ENCODE peak calls at places on chromosomes 2 and 18, in eight cellular contexts. One of them, this sample, is unnamed.

GRCh38 chr18:75455249-75456183 is 28.0 kb upstream of the SMIM21 start:
- DNase-seq in H9: peak
- DNase-seq in osteoblast: peak
- DNase-seq in Peyer's patch: no peak
- DNase-seq in AG04449: no peak
- DNase-seq in activated CD8-positive, alpha-beta T cell treated with anti-CD3 and anti-CD28 coated beads for 36 hours: peak
- DNase-seq in GM10248: no peak
- DNase-seq in AG09309: no peak
- DNase-seq in this sample: no peak

GRCh38 chr2:7812231-7812995 is 869.4 kb upstream of the ID2 start:
- DNase-seq in H9: no peak
- DNase-seq in osteoblast: no peak
- DNase-seq in Peyer's patch: no peak
- DNase-seq in AG04449: no peak
- DNase-seq in activated CD8-positive, alpha-beta T cell treated with anti-CD3 and anti-CD28 coated beads for 36 hours: no peak
- DNase-seq in GM10248: no peak
- DNase-seq in AG09309: peak
- DNase-seq in this sample: no peak

GRCh38 chr2:197255550-197255949 is 55.0 kb downstream of the ANKRD44 start:
- DNase-seq in H9: peak
- DNase-seq in osteoblast: peak
- DNase-seq in Peyer's patch: peak
- DNase-seq in AG04449: no peak
- DNase-seq in activated CD8-positive, alpha-beta T cell treated with anti-CD3 and anti-CD28 coated beads for 36 hours: peak
- DNase-seq in GM10248: peak
- DNase-seq in AG09309: no peak
- DNase-seq in this sample: peak

GRCh38 chr2:109529532-109530449 is 84.0 kb downstream of the SEPTIN10 start:
- DNase-seq in H9: peak
- DNase-seq in osteoblast: peak
- DNase-seq in Peyer's patch: peak
- DNase-seq in AG04449: no peak
- DNase-seq in activated CD8-positive, alpha-beta T cell treated with anti-CD3 and anti-CD28 coated beads for 36 hours: no peak
- DNase-seq in GM10248: no peak
- DNase-seq in AG09309: no peak
- DNase-seq in this sample: no peak

GRCh38 chr2:204776781-204777559 is 231.7 kb downstream of the PARD3B start:
- DNase-seq in H9: no peak
- DNase-seq in osteoblast: no peak
- DNase-seq in Peyer's patch: no peak
- DNase-seq in AG04449: no peak
- DNase-seq in activated CD8-positive, alpha-beta T cell treated with anti-CD3 and anti-CD28 coated beads for 36 hours: no peak
- DNase-seq in GM10248: no peak
- DNase-seq in AG09309: no peak
- DNase-seq in this sample: no peak

GRCh38 chr2:1769703-1770422 is 25.5 kb upstream of the PXDN start:
- DNase-seq in H9: peak
- DNase-seq in osteoblast: peak
- DNase-seq in Peyer's patch: peak
- DNase-seq in AG04449: no peak
- DNase-seq in activated CD8-positive, alpha-beta T cell treated with anti-CD3 and anti-CD28 coated beads for 36 hours: peak
- DNase-seq in GM10248: peak
- DNase-seq in AG09309: no peak
- DNase-seq in this sample: no peak

GRCh38 chr2:37552339-37552738 is 119.1 kb downstream of the CDC42EP3 start:
- DNase-seq in H9: no peak
- DNase-seq in osteoblast: no peak
- DNase-seq in Peyer's patch: no peak
- DNase-seq in AG04449: no peak
- DNase-seq in activated CD8-positive, alpha-beta T cell treated with anti-CD3 and anti-CD28 coated beads for 36 hours: no peak
- DNase-seq in GM10248: no peak
- DNase-seq in AG09309: no peak
- DNase-seq in this sample: no peak

GRCh38 chr2:158567208-158567607 is 110.5 kb downstream of the PKP4 start:
- DNase-seq in H9: no peak
- DNase-seq in osteoblast: no peak
- DNase-seq in Peyer's patch: no peak
- DNase-seq in AG04449: no peak
- DNase-seq in activated CD8-positive, alpha-beta T cell treated with anti-CD3 and anti-CD28 coated beads for 36 hours: no peak
- DNase-seq in GM10248: no peak
- DNase-seq in AG09309: no peak
- DNase-seq in this sample: no peak

GRCh38 chr18:25921677-25922421 is 168.6 kb downstream of the SS18 start:
- DNase-seq in H9: peak
- DNase-seq in osteoblast: peak
- DNase-seq in Peyer's patch: peak
- DNase-seq in AG04449: no peak
- DNase-seq in activated CD8-positive, alpha-beta T cell treated with anti-CD3 and anti-CD28 coated beads for 36 hours: peak
- DNase-seq in GM10248: peak
- DNase-seq in AG09309: no peak
- DNase-seq in this sample: no peak

GRCh38 chr18:13273800-13274199 is 55.2 kb downstream of the LDLRAD4 start:
- DNase-seq in H9: no peak
- DNase-seq in osteoblast: no peak
- DNase-seq in Peyer's patch: no peak
- DNase-seq in AG04449: no peak
- DNase-seq in activated CD8-positive, alpha-beta T cell treated with anti-CD3 and anti-CD28 coated beads for 36 hours: peak
- DNase-seq in GM10248: no peak
- DNase-seq in AG09309: no peak
- DNase-seq in this sample: no peak

GRCh38 chr2:173355866-173356508 is 1.3 kb downstream of the CDCA7 start:
- DNase-seq in H9: no peak
- DNase-seq in osteoblast: no peak
- DNase-seq in Peyer's patch: no peak
- DNase-seq in AG04449: no peak
- DNase-seq in activated CD8-positive, alpha-beta T cell treated with anti-CD3 and anti-CD28 coated beads for 36 hours: no peak
- DNase-seq in GM10248: no peak
- DNase-seq in AG09309: no peak
- DNase-seq in this sample: no peak

GRCh38 chr2:144519934-144520717 is at the start of gene ZEB2:
- DNase-seq in H9: peak
- DNase-seq in osteoblast: peak
- DNase-seq in Peyer's patch: peak
- DNase-seq in AG04449: no peak
- DNase-seq in activated CD8-positive, alpha-beta T cell treated with anti-CD3 and anti-CD28 coated beads for 36 hours: peak
- DNase-seq in GM10248: no peak
- DNase-seq in AG09309: peak
- DNase-seq in this sample: peak

GRCh38 chr2:205763708-205764501 is 81.6 kb downstream of the NRP2 start:
- DNase-seq in H9: peak
- DNase-seq in osteoblast: no peak
- DNase-seq in Peyer's patch: peak
- DNase-seq in AG04449: peak
- DNase-seq in activated CD8-positive, alpha-beta T cell treated with anti-CD3 and anti-CD28 coated beads for 36 hours: peak
- DNase-seq in GM10248: peak
- DNase-seq in AG09309: peak
- DNase-seq in this sample: peak

GRCh38 chr18:59929621-59930295 is 30.0 kb downstream of the PMAIP1 start:
- DNase-seq in H9: no peak
- DNase-seq in osteoblast: peak
- DNase-seq in Peyer's patch: no peak
- DNase-seq in AG04449: no peak
- DNase-seq in activated CD8-positive, alpha-beta T cell treated with anti-CD3 and anti-CD28 coated beads for 36 hours: peak
- DNase-seq in GM10248: no peak
- DNase-seq in AG09309: no peak
- DNase-seq in this sample: no peak

GRCh38 chr2:175955168-175955567 is 46.9 kb downstream of the LNPK start:
- DNase-seq in H9: no peak
- DNase-seq in osteoblast: no peak
- DNase-seq in Peyer's patch: no peak
- DNase-seq in AG04449: no peak
- DNase-seq in activated CD8-positive, alpha-beta T cell treated with anti-CD3 and anti-CD28 coated beads for 36 hours: no peak
- DNase-seq in GM10248: no peak
- DNase-seq in AG09309: no peak
- DNase-seq in this sample: no peak

GRCh38 chr2:110802213-110802932 is 70.0 kb downstream of the ACOXL start:
- DNase-seq in H9: peak
- DNase-seq in osteoblast: no peak
- DNase-seq in Peyer's patch: no peak
- DNase-seq in AG04449: no peak
- DNase-seq in activated CD8-positive, alpha-beta T cell treated with anti-CD3 and anti-CD28 coated beads for 36 hours: no peak
- DNase-seq in GM10248: no peak
- DNase-seq in AG09309: no peak
- DNase-seq in this sample: no peak

GRCh38 chr2:8482432-8482831 is 199.4 kb upstream of the ID2 start:
- DNase-seq in H9: no peak
- DNase-seq in osteoblast: no peak
- DNase-seq in Peyer's patch: peak
- DNase-seq in AG04449: no peak
- DNase-seq in activated CD8-positive, alpha-beta T cell treated with anti-CD3 and anti-CD28 coated beads for 36 hours: no peak
- DNase-seq in GM10248: no peak
- DNase-seq in AG09309: no peak
- DNase-seq in this sample: no peak

GRCh38 chr2:152453129-152453642 is 118.2 kb downstream of the FMNL2 start:
- DNase-seq in H9: peak
- DNase-seq in osteoblast: no peak
- DNase-seq in Peyer's patch: no peak
- DNase-seq in AG04449: no peak
- DNase-seq in activated CD8-positive, alpha-beta T cell treated with anti-CD3 and anti-CD28 coated beads for 36 hours: no peak
- DNase-seq in GM10248: no peak
- DNase-seq in AG09309: no peak
- DNase-seq in this sample: no peak

GRCh38 chr18:49483198-49483597 is 3.8 kb downstream of the C18orf32 start:
- DNase-seq in H9: no peak
- DNase-seq in osteoblast: no peak
- DNase-seq in Peyer's patch: no peak
- DNase-seq in AG04449: no peak
- DNase-seq in activated CD8-positive, alpha-beta T cell treated with anti-CD3 and anti-CD28 coated beads for 36 hours: no peak
- DNase-seq in GM10248: no peak
- DNase-seq in AG09309: no peak
- DNase-seq in this sample: no peak

GRCh38 chr18:4639628-4640310 is 184.7 kb upstream of the DLGAP1 start:
- DNase-seq in H9: no peak
- DNase-seq in osteoblast: no peak
- DNase-seq in Peyer's patch: no peak
- DNase-seq in AG04449: no peak
- DNase-seq in activated CD8-positive, alpha-beta T cell treated with anti-CD3 and anti-CD28 coated beads for 36 hours: no peak
- DNase-seq in GM10248: peak
- DNase-seq in AG09309: no peak
- DNase-seq in this sample: no peak

GRCh38 chr2:26175191-26175715 is 2.4 kb downstream of the GAREM2 start:
- DNase-seq in H9: no peak
- DNase-seq in osteoblast: peak
- DNase-seq in Peyer's patch: peak
- DNase-seq in AG04449: no peak
- DNase-seq in activated CD8-positive, alpha-beta T cell treated with anti-CD3 and anti-CD28 coated beads for 36 hours: no peak
- DNase-seq in GM10248: no peak
- DNase-seq in AG09309: no peak
- DNase-seq in this sample: no peak

GRCh38 chr18:37261988-37262387 is 303.6 kb downstream of the CELF4 start:
- DNase-seq in H9: no peak
- DNase-seq in osteoblast: no peak
- DNase-seq in Peyer's patch: no peak
- DNase-seq in AG04449: no peak
- DNase-seq in activated CD8-positive, alpha-beta T cell treated with anti-CD3 and anti-CD28 coated beads for 36 hours: no peak
- DNase-seq in GM10248: no peak
- DNase-seq in AG09309: no peak
- DNase-seq in this sample: no peak

GRCh38 chr18:37270046-37270665 is 295.4 kb downstream of the CELF4 start:
- DNase-seq in H9: no peak
- DNase-seq in osteoblast: peak
- DNase-seq in Peyer's patch: no peak
- DNase-seq in AG04449: no peak
- DNase-seq in activated CD8-positive, alpha-beta T cell treated with anti-CD3 and anti-CD28 coated beads for 36 hours: peak
- DNase-seq in GM10248: no peak
- DNase-seq in AG09309: no peak
- DNase-seq in this sample: no peak

GRCh38 chr18:37264956-37265355 is 300.6 kb downstream of the CELF4 start:
- DNase-seq in H9: no peak
- DNase-seq in osteoblast: no peak
- DNase-seq in Peyer's patch: no peak
- DNase-seq in AG04449: no peak
- DNase-seq in activated CD8-positive, alpha-beta T cell treated with anti-CD3 and anti-CD28 coated beads for 36 hours: no peak
- DNase-seq in GM10248: no peak
- DNase-seq in AG09309: no peak
- DNase-seq in this sample: no peak

GRCh38 chr18:37265382-37265781 is 300.2 kb downstream of the CELF4 start:
- DNase-seq in H9: no peak
- DNase-seq in osteoblast: no peak
- DNase-seq in Peyer's patch: no peak
- DNase-seq in AG04449: no peak
- DNase-seq in activated CD8-positive, alpha-beta T cell treated with anti-CD3 and anti-CD28 coated beads for 36 hours: no peak
- DNase-seq in GM10248: no peak
- DNase-seq in AG09309: no peak
- DNase-seq in this sample: no peak

GRCh38 chr18:37266290-37266689 is 299.3 kb downstream of the CELF4 start:
- DNase-seq in H9: no peak
- DNase-seq in osteoblast: no peak
- DNase-seq in Peyer's patch: no peak
- DNase-seq in AG04449: no peak
- DNase-seq in activated CD8-positive, alpha-beta T cell treated with anti-CD3 and anti-CD28 coated beads for 36 hours: no peak
- DNase-seq in GM10248: no peak
- DNase-seq in AG09309: no peak
- DNase-seq in this sample: no peak
- TF ChIP-seq CTCF in H9: peak
- TF ChIP-seq CTCF in osteoblast: no peak
- TF ChIP-seq CTCF in Peyer's patch: no peak
- TF ChIP-seq CTCF in AG04449: no peak
- TF ChIP-seq CTCF in activated CD8-positive, alpha-beta T cell treated with anti-CD3 and anti-CD28 coated beads for 36 hours: no peak
- TF ChIP-seq CTCF in GM10248: no peak
- TF ChIP-seq CTCF in AG09309: peak
- TF ChIP-seq CTCF in this sample: no peak

DNA sequence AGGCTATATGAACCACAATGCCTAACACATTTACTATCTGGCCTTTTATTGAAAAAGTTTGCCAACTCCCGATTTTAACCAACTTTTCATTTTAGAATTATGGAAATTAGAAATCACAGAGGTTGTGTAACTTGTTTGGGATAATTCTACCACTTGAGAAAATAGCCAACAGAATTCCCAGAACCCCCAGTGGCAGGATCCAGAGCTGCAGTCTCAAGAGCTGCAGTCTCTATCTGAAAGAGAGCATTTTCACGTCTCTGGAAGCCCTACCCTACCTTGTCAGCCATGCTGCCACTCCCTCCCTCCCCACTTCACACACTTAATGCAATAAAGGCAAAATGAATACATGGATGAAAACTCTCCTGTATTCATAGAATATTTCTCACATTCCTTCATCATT is 23.4 kb upstream of the TSPYL6 start:
- DNase-seq in H9: no peak
- DNase-seq in osteoblast: no peak
- DNase-seq in Peyer's patch: no peak
- DNase-seq in AG04449: no peak
- DNase-seq in activated CD8-positive, alpha-beta T cell treated with anti-CD3 and anti-CD28 coated beads for 36 hours: no peak
- DNase-seq in GM10248: no peak
- DNase-seq in AG09309: no peak
- DNase-seq in this sample: no peak
- TF ChIP-seq CTCF in H9: peak
- TF ChIP-seq CTCF in osteoblast: peak
- TF ChIP-seq CTCF in Peyer's patch: no peak
- TF ChIP-seq CTCF in AG04449: no peak
- TF ChIP-seq CTCF in activated CD8-positive, alpha-beta T cell treated with anti-CD3 and anti-CD28 coated beads for 36 hours: no peak
- TF ChIP-seq CTCF in GM10248: no peak
- TF ChIP-seq CTCF in AG09309: peak
- TF ChIP-seq CTCF in this sample: no peak

GRCh38 chr2:179744341-179744740 is 117.1 kb downstream of the ZNF385B start:
- DNase-seq in H9: no peak
- DNase-seq in osteoblast: no peak
- DNase-seq in Peyer's patch: no peak
- DNase-seq in AG04449: no peak
- DNase-seq in activated CD8-positive, alpha-beta T cell treated with anti-CD3 and anti-CD28 coated beads for 36 hours: no peak
- DNase-seq in GM10248: no peak
- DNase-seq in AG09309: no peak
- DNase-seq in this sample: no peak
- TF ChIP-seq CTCF in H9: no peak
- TF ChIP-seq CTCF in osteoblast: no peak
- TF ChIP-seq CTCF in Peyer's patch: no peak
- TF ChIP-seq CTCF in AG04449: no peak
- TF ChIP-seq CTCF in activated CD8-positive, alpha-beta T cell treated with anti-CD3 and anti-CD28 coated beads for 36 hours: no peak
- TF ChIP-seq CTCF in GM10248: no peak
- TF ChIP-seq CTCF in AG09309: no peak
- TF ChIP-seq CTCF in this sample: no peak

GRCh38 chr18:42893991-42894390 is 221.5 kb downstream of the RIT2 start:
- DNase-seq in H9: no peak
- DNase-seq in osteoblast: no peak
- DNase-seq in Peyer's patch: no peak
- DNase-seq in AG04449: no peak
- DNase-seq in activated CD8-positive, alpha-beta T cell treated with anti-CD3 and anti-CD28 coated beads for 36 hours: no peak
- DNase-seq in GM10248: no peak
- DNase-seq in AG09309: no peak
- DNase-seq in this sample: no peak
- TF ChIP-seq CTCF in H9: no peak
- TF ChIP-seq CTCF in osteoblast: no peak
- TF ChIP-seq CTCF in Peyer's patch: no peak
- TF ChIP-seq CTCF in AG04449: no peak
- TF ChIP-seq CTCF in activated CD8-positive, alpha-beta T cell treated with anti-CD3 and anti-CD28 coated beads for 36 hours: no peak
- TF ChIP-seq CTCF in GM10248: no peak
- TF ChIP-seq CTCF in AG09309: no peak
- TF ChIP-seq CTCF in this sample: no peak